ENCODE peak calls at places on chromosome 21, in eight cellular contexts. One of them, this sample, is unnamed.

GRCh38 chr21:31395268-31395667 is 51.2 kb upstream of the TIAM1 start:
- DNase-seq in tibial artery: no peak
- DNase-seq in B cell: no peak
- DNase-seq in suprapubic skin: peak; percentile 28
- DNase-seq in ovary: no peak
- DNase-seq in AG09309: no peak
- DNase-seq in colonic mucosa: no peak
- DNase-seq in pancreas: no peak
- DNase-seq in this sample: no peak

GRCh38 chr21:35189077-35189863 is 140.2 kb upstream of the RUNX1 start:
- DNase-seq in B cell: peak; percentile 30
- DNase-seq in suprapubic skin: no peak
- DNase-seq in colonic mucosa: no peak
- DNase-seq in tibial artery: no peak
- DNase-seq in pancreas: no peak
- DNase-seq in ovary: peak; percentile 62
- DNase-seq in AG09309: peak; percentile 84
- DNase-seq in this sample: no peak

GRCh38 chr21:39073717-39074116 is 109.5 kb downstream of the PSMG1 start:
- DNase-seq in suprapubic skin: no peak
- DNase-seq in ovary: no peak
- DNase-seq in colonic mucosa: no peak
- DNase-seq in pancreas: no peak
- DNase-seq in AG09309: no peak
- DNase-seq in tibial artery: no peak
- DNase-seq in B cell: no peak
- DNase-seq in this sample: no peak

GRCh38 chr21:36203603-36203889 is 46.9 kb downstream of the DOP1B start:
- DNase-seq in pancreas: no peak
- DNase-seq in B cell: no peak
- DNase-seq in suprapubic skin: no peak
- DNase-seq in AG09309: peak; percentile 33
- DNase-seq in ovary: no peak
- DNase-seq in colonic mucosa: no peak
- DNase-seq in tibial artery: no peak
- DNase-seq in this sample: no peak

GRCh38 chr21:35563885-35564451 is 496.4 kb downstream of the SETD4 start:
- DNase-seq in pancreas: no peak
- DNase-seq in suprapubic skin: no peak
- DNase-seq in B cell: no peak
- DNase-seq in AG09309: peak; percentile 98
- DNase-seq in tibial artery: peak; percentile 69
- DNase-seq in ovary: no peak
- DNase-seq in colonic mucosa: peak; percentile 22
- DNase-seq in this sample: no peak

GRCh38 chr21:42341776-42342542 is 8.8 kb downstream of the TFF2 start:
- DNase-seq in suprapubic skin: no peak
- DNase-seq in ovary: no peak
- DNase-seq in B cell: no peak
- DNase-seq in AG09309: no peak
- DNase-seq in tibial artery: no peak
- DNase-seq in pancreas: no peak
- DNase-seq in colonic mucosa: peak; percentile 16
- DNase-seq in this sample: no peak

GRCh38 chr21:24895885-24896734 is 711.2 kb downstream of the MRPL39 start:
- DNase-seq in ovary: no peak
- DNase-seq in pancreas: no peak
- DNase-seq in colonic mucosa: no peak
- DNase-seq in tibial artery: no peak
- DNase-seq in suprapubic skin: no peak
- DNase-seq in B cell: no peak
- DNase-seq in AG09309: no peak
- DNase-seq in this sample: no peak

GRCh38 chr21:28904961-28905435 is 87.7 kb downstream of the LTN1 start:
- DNase-seq in suprapubic skin: no peak
- DNase-seq in tibial artery: no peak
- DNase-seq in B cell: no peak
- DNase-seq in colonic mucosa: peak; percentile 53
- DNase-seq in pancreas: no peak
- DNase-seq in AG09309: no peak
- DNase-seq in ovary: no peak
- DNase-seq in this sample: no peak

GRCh38 chr21:39051561-39051949 is 131.7 kb downstream of the PSMG1 start:
- DNase-seq in ovary: no peak
- DNase-seq in B cell: no peak
- DNase-seq in pancreas: no peak
- DNase-seq in AG09309: peak; percentile 49
- DNase-seq in suprapubic skin: no peak
- DNase-seq in colonic mucosa: no peak
- DNase-seq in tibial artery: no peak
- DNase-seq in this sample: no peak

DNA sequence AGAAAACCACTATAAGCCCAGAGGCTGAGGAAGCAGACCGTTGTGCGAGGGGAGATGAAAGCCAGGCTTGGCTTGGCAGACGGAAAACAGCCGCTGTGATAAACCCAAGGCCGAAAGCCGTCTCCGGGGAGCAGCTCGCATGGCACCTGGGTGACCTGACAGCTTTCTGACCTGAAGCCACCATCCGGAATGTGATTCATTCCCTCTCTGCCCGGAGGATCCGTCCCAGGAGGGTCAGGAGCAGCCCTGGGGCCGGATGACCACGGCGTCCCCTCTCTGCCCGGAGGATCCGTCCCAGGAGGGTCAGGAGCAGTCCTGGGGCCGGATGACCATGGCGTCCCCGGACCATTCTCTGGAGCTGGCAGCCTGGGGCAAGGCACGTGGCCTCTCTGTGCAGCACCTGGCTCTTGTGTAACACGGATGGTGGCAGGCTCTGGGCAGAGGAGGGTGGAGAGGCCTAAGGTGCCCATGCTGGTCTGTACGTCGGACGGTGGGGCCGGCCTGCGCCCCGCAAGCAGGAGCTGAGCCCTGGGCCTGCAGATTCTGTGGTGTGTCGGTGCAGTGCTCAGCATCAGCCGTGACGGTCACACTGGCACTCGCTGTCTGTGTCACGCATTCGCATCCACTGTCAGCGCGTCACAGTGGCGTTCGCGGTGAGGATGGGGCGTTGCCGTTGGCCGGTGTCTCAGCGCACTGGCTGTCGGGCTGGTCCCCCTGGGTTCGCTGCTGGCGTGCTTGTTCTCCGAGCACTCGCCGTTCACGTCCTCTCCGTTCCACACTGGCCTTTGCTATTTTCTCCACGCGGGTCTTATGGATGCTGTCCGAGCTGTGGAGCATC is 50.3 kb downstream of the SLX9 start:
- DNase-seq in pancreas: peak; percentile 11
- DNase-seq in suprapubic skin: no peak
- DNase-seq in colonic mucosa: no peak
- DNase-seq in AG09309: no peak
- DNase-seq in tibial artery: peak; percentile 66
- DNase-seq in B cell: no peak
- DNase-seq in ovary: no peak
- DNase-seq in this sample: no peak
- TF ChIP-seq CTCF in pancreas: no peak
- TF ChIP-seq CTCF in suprapubic skin: no peak
- TF ChIP-seq CTCF in colonic mucosa: no peak
- TF ChIP-seq CTCF in AG09309: no peak
- TF ChIP-seq CTCF in tibial artery: no peak
- TF ChIP-seq CTCF in B cell: no peak
- TF ChIP-seq CTCF in ovary: no peak
- TF ChIP-seq CTCF in this sample: no peak

GRCh38 chr21:40472026-40472425 is 374.9 kb downstream of the DSCAM start:
- DNase-seq in suprapubic skin: no peak
- DNase-seq in ovary: no peak
- DNase-seq in colonic mucosa: no peak
- DNase-seq in B cell: no peak
- DNase-seq in tibial artery: no peak
- DNase-seq in AG09309: no peak
- DNase-seq in pancreas: no peak
- DNase-seq in this sample: no peak

GRCh38 chr21:40471103-40471502 is 375.9 kb downstream of the DSCAM start:
- DNase-seq in AG09309: no peak
- DNase-seq in suprapubic skin: no peak
- DNase-seq in B cell: no peak
- DNase-seq in ovary: no peak
- DNase-seq in tibial artery: no peak
- DNase-seq in colonic mucosa: no peak
- DNase-seq in pancreas: no peak
- DNase-seq in this sample: no peak

GRCh38 chr21:40465382-40465781 is 381.6 kb downstream of the DSCAM start:
- DNase-seq in pancreas: no peak
- DNase-seq in colonic mucosa: no peak
- DNase-seq in suprapubic skin: no peak
- DNase-seq in ovary: no peak
- DNase-seq in AG09309: no peak
- DNase-seq in B cell: no peak
- DNase-seq in tibial artery: no peak
- DNase-seq in this sample: no peak

DNA sequence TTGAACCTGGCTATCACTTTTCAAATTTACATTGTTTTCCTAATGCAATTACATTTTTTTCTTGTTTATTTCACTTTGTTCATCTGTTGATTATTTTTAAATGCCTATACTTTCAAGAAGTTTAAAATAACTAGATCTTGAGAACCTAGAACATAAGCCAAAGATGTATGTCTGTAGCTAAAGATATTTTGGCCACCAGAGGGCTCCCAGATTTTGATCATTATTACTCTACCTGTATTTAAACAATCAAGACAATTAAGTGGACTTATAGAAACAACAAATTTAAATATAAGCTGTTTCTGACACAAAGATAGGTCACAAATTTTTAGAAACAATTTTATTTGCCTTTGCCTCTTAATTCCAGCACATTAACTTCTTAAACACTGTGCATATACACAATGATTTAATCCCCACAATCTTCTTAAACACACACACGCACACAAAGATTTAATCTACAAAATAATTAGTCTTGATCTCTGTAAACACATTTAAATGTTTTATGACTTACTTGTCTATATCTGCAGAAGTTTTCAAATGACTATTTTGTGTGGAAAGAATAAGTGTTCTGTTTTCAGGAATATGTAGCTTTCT is 380.0 kb downstream of the DSCAM start:
- DNase-seq in ovary: no peak
- DNase-seq in AG09309: no peak
- DNase-seq in pancreas: no peak
- DNase-seq in B cell: no peak
- DNase-seq in colonic mucosa: no peak
- DNase-seq in suprapubic skin: no peak
- DNase-seq in tibial artery: no peak
- DNase-seq in this sample: no peak
- TF ChIP-seq CTCF in ovary: no peak
- TF ChIP-seq CTCF in AG09309: no peak
- TF ChIP-seq CTCF in pancreas: no peak
- TF ChIP-seq CTCF in B cell: no peak
- TF ChIP-seq CTCF in colonic mucosa: no peak
- TF ChIP-seq CTCF in suprapubic skin: no peak
- TF ChIP-seq CTCF in tibial artery: peak; percentile 6
- TF ChIP-seq CTCF in this sample: no peak

DNA sequence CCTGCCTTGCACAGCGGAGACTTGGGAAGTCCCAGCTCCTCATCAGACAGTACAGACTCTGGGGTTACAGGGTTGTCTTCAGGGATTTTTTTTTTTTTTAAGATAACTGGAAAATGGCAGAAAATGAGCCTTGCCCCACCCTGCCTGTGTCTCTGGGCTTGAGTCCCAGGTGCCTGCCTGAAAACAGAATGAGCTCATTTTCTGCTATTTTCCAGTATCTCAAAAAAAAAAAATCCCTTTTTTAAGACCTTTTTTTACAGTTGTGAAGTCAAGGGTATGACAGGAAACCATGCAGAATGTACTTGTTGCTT is 10.1 kb downstream of the SLX9 start:
- DNase-seq in ovary: no peak
- DNase-seq in B cell: no peak
- DNase-seq in colonic mucosa: no peak
- DNase-seq in suprapubic skin: no peak
- DNase-seq in pancreas: no peak
- DNase-seq in tibial artery: no peak
- DNase-seq in AG09309: no peak
- DNase-seq in this sample: peak; percentile 3
- TF ChIP-seq CTCF in ovary: no peak
- TF ChIP-seq CTCF in B cell: peak; percentile 63
- TF ChIP-seq CTCF in colonic mucosa: peak; percentile 15
- TF ChIP-seq CTCF in suprapubic skin: no peak
- TF ChIP-seq CTCF in pancreas: no peak
- TF ChIP-seq CTCF in tibial artery: no peak
- TF ChIP-seq CTCF in AG09309: no peak
- TF ChIP-seq CTCF in this sample: peak; percentile 65

GRCh38 chr21:43364261-43364510 is 62.7 kb downstream of the SIK1 start:
- DNase-seq in B cell: no peak
- DNase-seq in tibial artery: no peak
- DNase-seq in ovary: no peak
- DNase-seq in colonic mucosa: no peak
- DNase-seq in AG09309: no peak
- DNase-seq in pancreas: no peak
- DNase-seq in suprapubic skin: no peak
- DNase-seq in this sample: no peak

GRCh38 chr21:43363506-43364260 is 63.2 kb downstream of the SIK1 start:
- DNase-seq in B cell: no peak
- DNase-seq in ovary: no peak
- DNase-seq in colonic mucosa: no peak
- DNase-seq in AG09309: no peak
- DNase-seq in suprapubic skin: no peak
- DNase-seq in pancreas: no peak
- DNase-seq in tibial artery: no peak
- DNase-seq in this sample: no peak

GRCh38 chr21:43365611-43366426 is 61.1 kb downstream of the SIK1 start:
- DNase-seq in tibial artery: no peak
- DNase-seq in pancreas: no peak
- DNase-seq in suprapubic skin: no peak
- DNase-seq in AG09309: no peak
- DNase-seq in ovary: peak; percentile 51
- DNase-seq in B cell: no peak
- DNase-seq in colonic mucosa: no peak
- DNase-seq in this sample: no peak

GRCh38 chr21:43366656-43367055 is 60.3 kb downstream of the SIK1 start:
- DNase-seq in pancreas: no peak
- DNase-seq in ovary: no peak
- DNase-seq in tibial artery: no peak
- DNase-seq in B cell: no peak
- DNase-seq in AG09309: no peak
- DNase-seq in colonic mucosa: no peak
- DNase-seq in suprapubic skin: no peak
- DNase-seq in this sample: no peak

DNA sequence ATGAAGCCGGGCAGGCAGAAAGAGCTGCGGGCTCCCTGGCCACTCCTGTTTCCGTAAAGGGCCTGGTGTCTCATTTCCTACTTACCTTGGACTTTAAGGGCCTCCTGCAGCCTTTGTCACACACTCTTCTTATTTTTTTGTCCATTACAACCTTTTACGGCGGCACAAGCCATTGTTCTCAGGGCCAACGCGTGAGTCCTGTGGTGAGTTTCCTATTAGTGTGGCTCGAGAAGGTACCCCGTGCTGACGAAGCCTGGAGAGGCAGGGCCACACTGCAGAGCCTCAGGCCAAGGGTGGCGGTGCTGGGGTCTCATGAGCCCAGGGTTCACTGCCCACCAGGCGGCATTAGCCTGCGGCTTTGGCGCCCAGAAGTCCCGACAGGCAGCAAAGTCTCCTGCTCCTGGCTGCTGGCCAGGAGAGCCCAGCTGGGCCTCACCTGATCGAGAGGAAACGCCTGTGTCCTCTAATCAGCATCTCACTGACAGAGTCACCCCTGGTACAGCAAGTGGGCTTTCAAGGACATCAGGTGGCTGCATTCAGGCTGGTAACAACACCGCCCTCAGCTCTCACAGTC is 62.0 kb downstream of the SIK1 start:
- DNase-seq in tibial artery: no peak
- DNase-seq in B cell: no peak
- DNase-seq in suprapubic skin: no peak
- DNase-seq in colonic mucosa: no peak
- DNase-seq in AG09309: no peak
- DNase-seq in ovary: no peak
- DNase-seq in pancreas: no peak
- DNase-seq in this sample: no peak
- TF ChIP-seq CTCF in tibial artery: no peak
- TF ChIP-seq CTCF in B cell: no peak
- TF ChIP-seq CTCF in suprapubic skin: no peak
- TF ChIP-seq CTCF in colonic mucosa: no peak
- TF ChIP-seq CTCF in AG09309: no peak
- TF ChIP-seq CTCF in ovary: no peak
- TF ChIP-seq CTCF in pancreas: no peak
- TF ChIP-seq CTCF in this sample: no peak

This sample was measured in CD4-positive, alpha-beta T cell.